ENCODE peak calls at places on chromosomes 12 and 14, in ten cellular contexts. L, O, K, A, W, I, G, V, X and C are unnamed samples. For H3K27me3, the result is how much of the 10 kb centered on the place peaks cover.

GRCh38 chr12:3315201-3315661 is 175.8 kb upstream of the PRMT8 start:
- DNase-seq in L (no peak), O (peak), K (no peak), A (peak), W (no peak), I (no peak), G (peak), V (peak), X (no peak), C (peak)

GRCh38 chr12:76680940-76681339 is 83.0 kb upstream of the ZDHHC17 start:
- DNase-seq in L (no peak), O (no peak), K (no peak), A (no peak), W (no peak), I (no peak), G (no peak), V (no peak), X (no peak), C (peak)

GRCh38 chr12:31797230-31797872 is 68.5 kb upstream of the AMN1 start:
- DNase-seq in L (no peak), O (no peak), K (no peak), A (no peak), W (no peak), I (no peak), G (no peak), V (no peak), X (no peak), C (no peak)

GRCh38 chr12:1888923-1889322 is 29.5 kb downstream of the CACNA2D4 start:
- DNase-seq in L (no peak), O (no peak), K (no peak), A (no peak), W (no peak), I (no peak), G (no peak), V (no peak), X (no peak), C (no peak)

GRCh38 chr14:67837011-67837624 is 17.5 kb downstream of the RAD51B start:
- DNase-seq in L (no peak), O (peak), K (peak), A (peak), W (peak), I (no peak), G (peak), V (peak), X (peak), C (peak)

GRCh38 chr12:107091989-107092641 is 1.2 kb downstream of the CRY1 start:
- DNase-seq in L (peak), O (peak), K (peak), A (peak), W (peak), I (no peak), G (no peak), V (peak), X (peak), C (peak)

GRCh38 chr12:3034067-3034750 is 43.0 kb upstream of the TSPAN9 start:
- DNase-seq in L (peak), O (peak), K (peak), A (no peak), W (peak), I (no peak), G (peak), V (peak), X (peak), C (no peak)

GRCh38 chr12:32181498-32182175 is 75.0 kb downstream of the BICD1 start:
- DNase-seq in L (no peak), O (no peak), K (no peak), A (peak), W (no peak), I (no peak), G (no peak), V (peak), X (no peak), C (peak)

GRCh38 chr12:7951671-7952070 is 15.7 kb upstream of the SLC2A3 start:
- DNase-seq in L (no peak), O (no peak), K (no peak), A (no peak), W (no peak), I (no peak), G (no peak), V (no peak), X (no peak), C (no peak)

GRCh38 chr12:53561590-53561953 is 54.3 kb upstream of the NPFF start:
- DNase-seq in L (no peak), O (no peak), K (peak), A (no peak), W (peak), I (no peak), G (no peak), V (no peak), X (no peak), C (peak)

GRCh38 chr12:32881107-32881506 is 15.5 kb downstream of the PKP2 start:
- DNase-seq in L (no peak), O (no peak), K (no peak), A (no peak), W (no peak), I (no peak), G (no peak), V (peak), X (no peak), C (no peak)

GRCh38 chr12:69501154-69501895 is 31.1 kb downstream of the FRS2 start:
- DNase-seq in L (no peak), O (no peak), K (no peak), A (no peak), W (no peak), I (no peak), G (no peak), V (no peak), X (no peak), C (no peak)

GRCh38 chr12:43696154-43696553 is 62.4 kb downstream of the PUS7L start:
- DNase-seq in L (no peak), O (no peak), K (no peak), A (no peak), W (no peak), I (no peak), G (no peak), V (no peak), X (no peak), C (no peak)

GRCh38 chr14:23301288-23301968 is 1.2 kb downstream of the PPP1R3E start:
- DNase-seq in L (peak), O (peak), K (peak), A (peak), W (peak), I (peak), G (peak), V (peak), X (peak), C (peak)

GRCh38 chr14:56273949-56274348 is 155.7 kb downstream of the PELI2 start:
- DNase-seq in L (no peak), O (no peak), K (no peak), A (no peak), W (no peak), I (no peak), G (no peak), V (no peak), X (no peak), C (no peak)

DNA sequence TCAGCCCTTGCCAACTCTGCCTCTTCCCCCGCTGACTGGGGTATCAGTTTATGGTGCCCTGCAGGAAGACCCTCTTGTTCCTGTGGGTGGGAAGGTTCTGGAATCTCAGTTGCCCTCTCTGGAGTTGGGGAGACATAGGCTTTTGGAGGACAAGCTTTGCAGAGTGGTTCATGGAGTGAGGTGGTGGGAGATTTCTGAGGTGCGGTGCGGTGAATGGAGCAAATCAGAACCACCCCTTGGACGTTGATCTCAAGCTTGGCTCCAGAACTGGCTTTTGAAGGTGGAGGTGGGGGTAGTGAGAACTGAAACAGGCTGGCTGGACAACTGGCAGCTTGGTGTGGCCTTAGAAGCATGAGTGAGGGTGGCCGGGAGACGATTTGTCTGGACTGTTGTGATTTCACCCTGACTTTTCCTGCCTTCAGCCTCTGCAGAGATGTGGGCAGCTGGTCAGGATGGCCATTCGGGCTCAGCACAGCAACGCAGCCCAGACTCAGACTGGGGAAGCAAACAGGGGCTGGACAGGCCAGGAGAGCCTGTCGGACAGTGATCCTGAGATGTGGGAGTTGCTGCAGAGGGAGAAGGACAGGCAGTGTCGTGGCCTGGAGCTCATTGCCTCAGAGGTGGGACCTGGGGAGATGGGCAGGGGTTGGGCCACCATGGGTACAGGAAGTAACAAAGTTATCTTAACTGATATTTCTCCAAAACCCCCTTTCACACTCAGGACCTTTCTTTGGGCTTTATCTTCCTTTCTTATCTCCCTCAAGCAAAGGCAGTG is 1.1 kb downstream of the SHMT2 start:
- DNase-seq in L (no peak), O (no peak), K (no peak), A (no peak), W (no peak), I (no peak), G (no peak), V (no peak), X (no peak), C (no peak)
- H3K27me3 ChIP-seq in L (under half), O (under half), K (under half), A (under half), W (under half), I (under half), G (under half), V (under half), X (under half), C (under half)

DNA sequence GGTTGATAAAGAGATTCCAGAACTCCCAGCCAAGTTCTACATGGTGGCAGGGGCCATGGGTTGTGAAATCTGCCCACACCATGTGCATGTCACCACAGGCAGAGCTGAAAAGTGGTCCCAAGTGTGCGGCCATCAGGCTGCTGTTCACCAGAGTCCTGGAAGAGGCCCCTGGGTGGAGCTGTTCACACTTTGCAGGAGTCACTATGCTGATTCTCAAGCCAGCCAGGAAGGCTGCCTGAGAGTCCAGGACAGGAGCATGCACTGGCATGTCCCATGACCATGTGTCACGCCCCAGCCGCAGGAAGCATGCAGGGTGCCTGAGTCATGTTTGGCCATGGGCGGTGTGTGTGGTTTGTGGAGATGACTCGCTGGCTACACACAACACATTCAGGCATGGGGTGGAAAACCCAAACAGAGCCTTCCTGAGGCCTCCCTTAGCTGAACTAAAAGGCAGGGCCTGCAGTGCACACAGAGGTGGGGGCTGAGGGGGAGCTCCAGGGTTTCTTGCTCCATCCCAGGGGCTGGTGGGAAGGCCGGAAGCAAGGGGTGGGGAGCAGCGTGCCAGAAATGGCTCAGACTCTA is 19.5 kb downstream of the ABCB9 start:
- DNase-seq in L (no peak), O (peak), K (peak), A (peak), W (peak), I (peak), G (peak), V (no peak), X (peak), C (peak)
- TF ChIP-seq CTCF in L (no peak), O (no peak), K (no peak), A (no peak), W (peak), I (peak), G (no peak), V (peak), X (no peak), C (peak)

GRCh38 chr12:57220770-57221168 is 4.2 kb downstream of the NXPH4 start:
- DNase-seq in L (no peak), O (no peak), K (no peak), A (no peak), W (no peak), I (no peak), G (no peak), V (no peak), X (no peak), C (no peak)
- H3K27me3 ChIP-seq in L (half or more), O (half or more), K (under half), A (under half), W (half or more), I (half or more), G (under half), V (under half), X (half or more), C (under half)

GRCh38 chr12:104177663-104178501 is 37.7 kb upstream of the TXNRD1 start:
- DNase-seq in L (no peak), O (peak), K (peak), A (peak), W (peak), I (peak), G (peak), V (peak), X (peak), C (peak)
- TF ChIP-seq CTCF in L (no peak), O (no peak), K (peak), A (no peak), W (peak), I (no peak), G (no peak), V (peak), X (no peak), C (peak)

DNA sequence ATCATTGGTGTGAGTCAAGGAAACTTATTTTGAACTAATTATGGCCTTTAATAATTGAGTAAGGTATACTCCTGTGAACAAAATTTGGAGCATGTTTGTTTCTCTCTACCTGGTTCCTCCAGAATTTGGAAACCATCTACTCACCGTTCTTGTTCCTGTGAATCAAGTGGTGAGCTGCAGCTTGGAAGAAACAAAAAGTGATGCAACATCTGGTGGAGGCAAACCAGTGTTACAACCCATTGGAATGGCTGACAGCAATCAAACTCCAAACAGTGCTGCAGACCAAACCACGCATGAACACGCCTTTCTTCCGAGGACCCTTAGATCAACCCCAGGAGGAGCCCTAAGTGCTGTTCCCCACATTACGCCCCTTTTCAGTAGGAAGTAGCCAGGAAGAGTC is 104.7 kb upstream of the VASH1 start:
- DNase-seq in L (no peak), O (no peak), K (no peak), A (no peak), W (no peak), I (no peak), G (no peak), V (no peak), X (no peak), C (no peak)
- H3K27me3 ChIP-seq in L (under half), O (under half), K (under half), A (under half), W (under half), I (under half), G (under half), V (under half), X (under half), C (under half)

GRCh38 chr12:62827042-62827441 is 107.9 kb downstream of the PPM1H start:
- DNase-seq in L (no peak), O (no peak), K (no peak), A (no peak), W (no peak), I (no peak), G (no peak), V (no peak), X (no peak), C (no peak)
- TF ChIP-seq CTCF in L (peak), O (no peak), K (peak), A (no peak), W (no peak), I (no peak), G (no peak), V (peak), X (no peak), C (peak)

GRCh38 chr12:55629058-55629841 is 7.4 kb upstream of the OR10P1 start:
- DNase-seq in L (no peak), O (no peak), K (no peak), A (no peak), W (no peak), I (no peak), G (no peak), V (no peak), X (no peak), C (no peak)
- H3K27me3 ChIP-seq in L (under half), O (under half), K (under half), A (under half), W (under half), I (under half), G (under half), V (half or more), X (under half), C (under half)